ENCODE peak calls at places on chromosomes 5 and 9, in nine cellular contexts. I, K, A, M, E, L, G, U and F are unnamed samples.

GRCh38 chr5:151216781-151217180 is 7.1 kb downstream of the CCDC69 start:
- DNase-seq in I (no peak), K (no peak), A (no peak), M (no peak), E (no peak), L (no peak), G (no peak), U (no peak), F (no peak)

GRCh38 chr9:95025213-95026170 is 292.0 kb downstream of the FANCC start:
- DNase-seq in I (peak), K (peak), A (peak), M (peak), E (no peak), L (no peak), G (peak), U (peak), F (peak)

GRCh38 chr9:132584616-132585560 is 2.5 kb downstream of the BARHL1 start:
- DNase-seq in I (peak), K (peak), A (no peak), M (no peak), E (no peak), L (no peak), G (no peak), U (no peak), F (peak)

GRCh38 chr5:115686692-115687054 is 60.8 kb upstream of the TMED7 start:
- DNase-seq in I (no peak), K (peak), A (no peak), M (no peak), E (no peak), L (no peak), G (no peak), U (no peak), F (no peak)

GRCh38 chr9:130986311-130986940 is 22.5 kb upstream of the LAMC3 start:
- DNase-seq in I (no peak), K (no peak), A (no peak), M (no peak), E (no peak), L (no peak), G (no peak), U (no peak), F (no peak)

GRCh38 chr9:91197232-91198181 is 164.2 kb downstream of the AUH start:
- DNase-seq in I (peak), K (peak), A (peak), M (peak), E (no peak), L (peak), G (peak), U (peak), F (peak)

GRCh38 chr5:53730938-53731337 is 170.5 kb downstream of the NDUFS4 start:
- DNase-seq in I (no peak), K (no peak), A (no peak), M (no peak), E (no peak), L (no peak), G (no peak), U (no peak), F (no peak)

GRCh38 chr9:38016375-38017120 is 52.5 kb downstream of the SHB start:
- DNase-seq in I (peak), K (peak), A (no peak), M (no peak), E (no peak), L (no peak), G (no peak), U (peak), F (peak)

GRCh38 chr9:96884443-96884842 is 30.1 kb upstream of the ZNF782 start:
- DNase-seq in I (peak), K (peak), A (no peak), M (no peak), E (no peak), L (no peak), G (no peak), U (peak), F (peak)

GRCh38 chr5:142894749-142895148 is 124.6 kb downstream of the ARHGAP26 start:
- DNase-seq in I (no peak), K (peak), A (no peak), M (peak), E (no peak), L (no peak), G (no peak), U (no peak), F (peak)

GRCh38 chr5:124581866-124582650 is 164.4 kb downstream of the ZNF608 start:
- DNase-seq in I (no peak), K (no peak), A (no peak), M (no peak), E (no peak), L (no peak), G (no peak), U (no peak), F (no peak)

GRCh38 chr5:62937661-62938558 is 359.3 kb downstream of the LRRC70 start:
- DNase-seq in I (peak), K (no peak), A (no peak), M (no peak), E (no peak), L (no peak), G (peak), U (no peak), F (peak)

GRCh38 chr5:66197764-66198405 is 53.8 kb downstream of the SREK1 start:
- DNase-seq in I (no peak), K (no peak), A (no peak), M (no peak), E (no peak), L (no peak), G (no peak), U (no peak), F (peak)

GRCh38 chr5:172585114-172585513 is 55.9 kb upstream of the NEURL1B start:
- DNase-seq in I (no peak), K (no peak), A (no peak), M (no peak), E (no peak), L (no peak), G (no peak), U (no peak), F (no peak)

GRCh38 chr9:5621327-5621726 is 7.6 kb upstream of the RIC1 start:
- DNase-seq in I (peak), K (peak), A (no peak), M (no peak), E (no peak), L (no peak), G (no peak), U (peak), F (peak)

GRCh38 chr5:83313431-83313830 is 158.1 kb upstream of the VCAN start:
- DNase-seq in I (no peak), K (no peak), A (no peak), M (peak), E (no peak), L (no peak), G (no peak), U (no peak), F (no peak)

GRCh38 chr5:180438785-180439780 is 55.1 kb upstream of the CNOT6 start:
- DNase-seq in I (no peak), K (no peak), A (no peak), M (no peak), E (no peak), L (no peak), G (no peak), U (no peak), F (no peak)

GRCh38 chr9:83186354-83186753 is 123.4 kb upstream of the RASEF start:
- DNase-seq in I (no peak), K (no peak), A (no peak), M (no peak), E (no peak), L (no peak), G (no peak), U (no peak), F (no peak)

GRCh38 chr9:71814805-71815204 is 46.5 kb upstream of the CEMIP2 start:
- DNase-seq in I (no peak), K (no peak), A (no peak), M (no peak), E (no peak), L (no peak), G (no peak), U (no peak), F (no peak)